ENCODE peak calls at places on chromosome 1, in six cellular contexts. B is H1, L is K562, G is HCT116, W is GM12878, E is HepG2. F is an unnamed sample.

GRCh38 chr1:87119741-87120140 is 205.3 kb downstream of the HS2ST1 start:
- DNase-seq in B (no peak), W (no peak), E (no peak), L (no peak), G (no peak), F (no peak)

GRCh38 chr1:56535949-56536348 is 43.4 kb downstream of the PLPP3 start:
- DNase-seq in E (peak; percentile 71), L (no peak), W (no peak), B (no peak), G (no peak), F (no peak)

GRCh38 chr1:99789715-99790114 is 23.3 kb upstream of the FRRS1 start:
- DNase-seq in G (no peak), B (no peak), W (no peak), E (no peak), L (no peak), F (no peak)

GRCh38 chr1:112761714-112762480 is 46.8 kb upstream of the PPM1J start:
- DNase-seq in W (no peak), G (no peak), L (no peak), B (no peak), E (no peak), F (no peak)

GRCh38 chr1:212512731-212513559 is 80.2 kb downstream of the NENF start:
- DNase-seq in W (no peak), L (no peak), B (no peak), G (peak; percentile 51), E (no peak), F (no peak)

GRCh38 chr1:182766050-182766449 is 23.5 kb upstream of the NPL start:
- DNase-seq in E (no peak), B (no peak), W (no peak), L (no peak), G (no peak), F (no peak)

GRCh38 chr1:24157921-24158481 is 15.1 kb upstream of the IL22RA1 start:
- DNase-seq in E (no peak), W (no peak), L (no peak), B (no peak), G (no peak), F (peak; percentile 9)

GRCh38 chr1:43776043-43776761 is 68.9 kb downstream of the ST3GAL3 start:
- DNase-seq in G (no peak), W (no peak), L (no peak), E (no peak), B (no peak), F (no peak)

GRCh38 chr1:91099746-91100621 is 78.1 kb upstream of the ZNF644 start:
- DNase-seq in E (no peak), L (no peak), B (peak; percentile 39), W (no peak), G (no peak), F (peak; percentile 12)

GRCh38 chr1:42739753-42740700 is at the start of gene CLDN19:
- DNase-seq in G (no peak), E (peak; percentile 73), L (peak; percentile 39), B (peak; percentile 93), W (no peak), F (no peak)

GRCh38 chr1:19734472-19734999 is 65.2 kb downstream of the TMCO4 start:
- DNase-seq in L (no peak), G (no peak), E (no peak), W (no peak), B (no peak), F (no peak)

GRCh38 chr1:10969267-10969970 is 43.0 kb upstream of the TARDBP start:
- DNase-seq in B (no peak), L (no peak), G (no peak), E (no peak), W (no peak), F (no peak)

GRCh38 chr1:10969971-10970332 is 42.5 kb upstream of the TARDBP start:
- DNase-seq in L (no peak), E (no peak), G (no peak), W (no peak), B (no peak), F (no peak)

GRCh38 chr1:10966233-10966632 is 46.2 kb upstream of the TARDBP start:
- DNase-seq in W (no peak), E (no peak), G (no peak), L (no peak), B (no peak), F (no peak)

GRCh38 chr1:10967105-10967504 is 45.3 kb upstream of the TARDBP start:
- DNase-seq in B (no peak), L (no peak), W (no peak), G (no peak), E (no peak), F (no peak)

GRCh38 chr1:10968411-10968826 is 44.0 kb upstream of the TARDBP start:
- DNase-seq in E (no peak), W (peak; percentile 50), G (no peak), B (no peak), L (no peak), F (peak; percentile 16)
- TF ChIP-seq JUND in E (no peak), W (peak; percentile 31), G (no peak), B (no peak), L (no peak), F (no peak)

GRCh38 chr1:204256531-204256930 is 42.7 kb upstream of the GOLT1A start:
- DNase-seq in G (no peak), L (no peak), W (no peak), E (no peak), B (no peak), F (peak; percentile 47)

GRCh38 chr1:204254031-204254661 is 40.4 kb upstream of the GOLT1A start:
- DNase-seq in W (no peak), L (no peak), G (no peak), E (peak; percentile 97), B (no peak), F (peak; percentile 32)

GRCh38 chr1:204255966-204256365 is 42.2 kb upstream of the GOLT1A start:
- DNase-seq in G (no peak), E (no peak), W (no peak), B (no peak), L (no peak), F (no peak)

GRCh38 chr1:204257446-204257845 is 43.7 kb upstream of the GOLT1A start:
- DNase-seq in W (no peak), L (no peak), E (no peak), B (no peak), G (no peak), F (no peak)

DNA sequence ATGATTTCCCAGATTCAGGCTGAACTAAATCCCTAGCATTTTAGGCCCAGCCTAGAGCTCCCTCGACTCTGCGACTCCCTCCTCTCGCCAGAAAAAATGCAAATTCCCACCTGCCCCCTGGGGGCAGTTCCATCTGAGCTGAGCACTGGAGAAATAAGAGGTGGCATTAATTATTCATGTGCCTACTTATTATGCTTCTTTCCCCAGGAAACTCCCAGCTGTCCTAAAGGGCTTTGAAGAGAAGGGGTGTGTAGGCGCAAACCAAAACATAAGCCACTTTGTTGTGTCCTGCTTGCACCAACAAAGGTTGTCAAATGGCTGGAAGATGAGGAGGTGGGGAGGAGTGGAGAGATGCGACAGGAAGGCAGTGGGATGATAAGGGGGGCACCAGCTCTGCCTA is 41.4 kb upstream of the GOLT1A start:
- DNase-seq in W (no peak), L (no peak), B (peak; percentile 75), E (no peak), G (no peak), F (no peak)
- TF ChIP-seq JUND in W (no peak), L (no peak), B (no peak), E (no peak), G (no peak), F (no peak)

GRCh38 chr1:39094685-39095084 is 68.5 kb downstream of the NDUFS5 start:
- DNase-seq in B (no peak), G (no peak), E (no peak), L (no peak), W (no peak), F (peak; percentile 75)
- TF ChIP-seq JUND in B (no peak), G (no peak), E (no peak), L (no peak), W (no peak), F (no peak)

DNA sequence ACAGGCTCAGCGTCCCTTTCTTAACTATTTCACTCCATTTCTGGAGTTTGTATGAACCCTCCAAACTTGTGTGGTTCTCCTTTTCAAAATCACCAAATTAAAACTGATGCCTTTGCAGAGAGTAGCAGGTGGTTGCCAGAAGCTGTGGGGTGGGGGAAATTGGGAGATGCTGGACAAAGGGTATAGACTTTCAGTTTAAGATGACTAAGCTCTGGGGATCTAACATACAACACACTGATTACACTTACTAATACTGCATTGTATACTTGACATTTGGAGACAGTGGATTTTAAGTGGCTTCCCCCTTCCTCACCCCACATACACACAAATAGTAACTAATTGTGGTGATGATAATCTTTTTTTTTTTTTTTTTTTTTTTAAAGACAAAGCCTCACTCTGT is 11.1 kb upstream of the SCYL3 start:
- DNase-seq in G (no peak), B (no peak), L (no peak), E (no peak), W (no peak), F (no peak)
- TF ChIP-seq JUND in G (no peak), B (no peak), L (no peak), E (no peak), W (no peak), F (no peak)

GRCh38 chr1:54401799-54402198 is 4.4 kb downstream of the SSBP3 start:
- DNase-seq in B (no peak), E (no peak), G (no peak), L (no peak), W (no peak), F (no peak)

GRCh38 chr1:54398963-54399528 is 7.1 kb downstream of the SSBP3 start:
- DNase-seq in L (no peak), E (no peak), B (no peak), W (no peak), G (no peak), F (no peak)

GRCh38 chr1:54399765-54400164 is 6.4 kb downstream of the SSBP3 start:
- DNase-seq in W (no peak), G (no peak), B (no peak), E (no peak), L (no peak), F (no peak)

GRCh38 chr1:54397980-54398379 is 8.2 kb downstream of the SSBP3 start:
- DNase-seq in W (no peak), L (no peak), G (no peak), E (no peak), B (no peak), F (no peak)

DNA sequence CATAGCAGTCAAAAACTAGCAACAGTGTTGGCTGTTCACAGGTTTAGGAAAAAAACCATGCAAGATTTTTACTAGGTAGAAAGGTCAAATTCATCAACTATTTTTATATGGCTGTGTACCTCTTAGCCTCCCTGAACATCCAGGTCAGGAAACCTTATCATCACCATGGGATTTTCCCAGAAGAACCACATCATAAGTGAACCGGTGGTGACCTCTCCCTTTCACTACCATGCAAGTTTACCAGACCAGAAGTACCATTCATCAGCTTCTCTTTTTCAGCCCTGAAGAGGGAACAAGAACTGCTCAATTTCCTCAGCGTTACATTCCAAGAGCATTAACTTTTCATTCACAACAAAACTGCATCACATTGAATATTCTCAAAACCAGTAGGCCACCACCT is 5.9 kb downstream of the SSBP3 start:
- DNase-seq in E (no peak), B (no peak), L (no peak), G (no peak), W (no peak), F (no peak)
- TF ChIP-seq JUND in E (no peak), B (no peak), L (no peak), G (no peak), W (no peak), F (no peak)

F was measured in T47D.